ENCODE peak calls at places on chromosomes 6 and 20, in seven cellular contexts. One of them, this sample, is unnamed.

GRCh38 chr20:9609892-9610502 is 95.6 kb downstream of the LAMP5 start:
- DNase-seq in breast epithelium: peak; percentile 57
- DNase-seq in heart left ventricle: peak; percentile 47
- DNase-seq in uterus: peak; percentile 31
- DNase-seq in stomach: peak; percentile 69
- DNase-seq in esophagus muscularis mucosa: peak; percentile 86
- DNase-seq in gastrocnemius medialis: no peak
- DNase-seq in this sample: peak; percentile 23

GRCh38 chr6:7243188-7243942 is 69.6 kb downstream of the SSR1 start:
- DNase-seq in gastrocnemius medialis: peak; percentile 41
- DNase-seq in uterus: peak; percentile 56
- DNase-seq in heart left ventricle: no peak
- DNase-seq in breast epithelium: no peak
- DNase-seq in esophagus muscularis mucosa: no peak
- DNase-seq in stomach: no peak
- DNase-seq in this sample: no peak

GRCh38 chr6:136201735-136202134 is 48.4 kb downstream of the MTFR2 start:
- DNase-seq in esophagus muscularis mucosa: no peak
- DNase-seq in uterus: no peak
- DNase-seq in stomach: no peak
- DNase-seq in breast epithelium: no peak
- DNase-seq in heart left ventricle: no peak
- DNase-seq in gastrocnemius medialis: no peak
- DNase-seq in this sample: no peak

GRCh38 chr20:10557685-10558084 is 116.1 kb downstream of the JAG1 start:
- DNase-seq in gastrocnemius medialis: no peak
- DNase-seq in esophagus muscularis mucosa: peak; percentile 39
- DNase-seq in heart left ventricle: no peak
- DNase-seq in breast epithelium: no peak
- DNase-seq in uterus: no peak
- DNase-seq in stomach: no peak
- DNase-seq in this sample: no peak

GRCh38 chr6:105607624-105608392 is 204.9 kb upstream of the PREP start:
- DNase-seq in gastrocnemius medialis: no peak
- DNase-seq in uterus: no peak
- DNase-seq in esophagus muscularis mucosa: no peak
- DNase-seq in breast epithelium: no peak
- DNase-seq in stomach: no peak
- DNase-seq in heart left ventricle: no peak
- DNase-seq in this sample: no peak

GRCh38 chr6:148524976-148525375 is 182.3 kb downstream of the SASH1 start:
- DNase-seq in uterus: no peak
- DNase-seq in stomach: no peak
- DNase-seq in esophagus muscularis mucosa: no peak
- DNase-seq in heart left ventricle: no peak
- DNase-seq in breast epithelium: no peak
- DNase-seq in gastrocnemius medialis: no peak
- DNase-seq in this sample: no peak

GRCh38 chr6:152746172-152746553 is 4.4 kb upstream of the VIP start:
- DNase-seq in uterus: no peak
- DNase-seq in stomach: no peak
- DNase-seq in gastrocnemius medialis: no peak
- DNase-seq in heart left ventricle: no peak
- DNase-seq in breast epithelium: no peak
- DNase-seq in esophagus muscularis mucosa: no peak
- DNase-seq in this sample: no peak

GRCh38 chr20:21315138-21315537 is 12.0 kb downstream of the XRN2 start:
- DNase-seq in stomach: no peak
- DNase-seq in heart left ventricle: no peak
- DNase-seq in esophagus muscularis mucosa: no peak
- DNase-seq in breast epithelium: no peak
- DNase-seq in uterus: no peak
- DNase-seq in gastrocnemius medialis: no peak
- DNase-seq in this sample: no peak

GRCh38 chr6:40356242-40356910 is 230.8 kb downstream of the LRFN2 start:
- DNase-seq in uterus: no peak
- DNase-seq in heart left ventricle: peak; percentile 2
- DNase-seq in gastrocnemius medialis: no peak
- DNase-seq in esophagus muscularis mucosa: peak; percentile 88
- DNase-seq in breast epithelium: no peak
- DNase-seq in stomach: no peak
- DNase-seq in this sample: no peak

GRCh38 chr6:3264356-3264755 is 5.6 kb downstream of the PSMG4 start:
- DNase-seq in uterus: no peak
- DNase-seq in esophagus muscularis mucosa: no peak
- DNase-seq in breast epithelium: no peak
- DNase-seq in heart left ventricle: no peak
- DNase-seq in gastrocnemius medialis: no peak
- DNase-seq in stomach: no peak
- DNase-seq in this sample: no peak

GRCh38 chr20:8291873-8292272 is 159.8 kb downstream of the PLCB1 start:
- DNase-seq in uterus: no peak
- DNase-seq in breast epithelium: no peak
- DNase-seq in stomach: no peak
- DNase-seq in heart left ventricle: no peak
- DNase-seq in gastrocnemius medialis: no peak
- DNase-seq in esophagus muscularis mucosa: no peak
- DNase-seq in this sample: no peak

GRCh38 chr6:161236091-161236633 is 37.7 kb downstream of the AGPAT4 start:
- DNase-seq in esophagus muscularis mucosa: no peak
- DNase-seq in gastrocnemius medialis: no peak
- DNase-seq in stomach: no peak
- DNase-seq in uterus: no peak
- DNase-seq in breast epithelium: no peak
- DNase-seq in heart left ventricle: no peak
- DNase-seq in this sample: no peak

GRCh38 chr6:26240981-26241770 is 123.8 kb upstream of the BTN3A2 start:
- DNase-seq in stomach: no peak
- DNase-seq in breast epithelium: no peak
- DNase-seq in gastrocnemius medialis: no peak
- DNase-seq in uterus: no peak
- DNase-seq in heart left ventricle: no peak
- DNase-seq in esophagus muscularis mucosa: no peak
- DNase-seq in this sample: no peak

GRCh38 chr6:101266063-101266462 is 127.4 kb upstream of the GRIK2 start:
- DNase-seq in uterus: no peak
- DNase-seq in heart left ventricle: no peak
- DNase-seq in breast epithelium: no peak
- DNase-seq in esophagus muscularis mucosa: no peak
- DNase-seq in stomach: no peak
- DNase-seq in gastrocnemius medialis: no peak
- DNase-seq in this sample: no peak

DNA sequence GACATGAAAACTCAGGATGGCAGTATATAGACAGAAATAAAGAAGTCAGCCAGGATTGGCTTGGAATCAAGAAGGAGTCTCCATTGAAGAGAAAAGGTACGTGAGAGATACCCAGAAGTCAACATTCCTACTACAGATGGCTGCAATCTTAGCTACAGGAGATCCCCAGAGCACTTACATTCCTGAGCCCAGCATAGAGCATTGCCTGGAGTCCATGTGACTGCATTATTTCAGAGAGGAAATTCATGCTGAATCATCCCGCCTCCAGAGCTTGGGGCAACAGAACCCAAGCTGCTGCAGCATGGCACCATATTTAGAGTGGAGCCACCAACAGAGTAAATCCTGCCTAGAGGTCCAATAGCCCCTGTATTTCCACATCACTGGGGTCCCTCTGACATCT is 125.0 kb upstream of the GRIK2 start:
- DNase-seq in esophagus muscularis mucosa: no peak
- DNase-seq in uterus: no peak
- DNase-seq in heart left ventricle: no peak
- DNase-seq in breast epithelium: no peak
- DNase-seq in gastrocnemius medialis: no peak
- DNase-seq in stomach: no peak
- DNase-seq in this sample: no peak
- TF ChIP-seq CTCF in esophagus muscularis mucosa: no peak
- TF ChIP-seq CTCF in uterus: no peak
- TF ChIP-seq CTCF in heart left ventricle: no peak
- TF ChIP-seq CTCF in breast epithelium: no peak
- TF ChIP-seq CTCF in gastrocnemius medialis: no peak
- TF ChIP-seq CTCF in stomach: no peak
- TF ChIP-seq CTCF in this sample: no peak

GRCh38 chr6:35582315-35582714 is 69.6 kb upstream of the TULP1 start:
- DNase-seq in uterus: no peak
- DNase-seq in stomach: no peak
- DNase-seq in gastrocnemius medialis: no peak
- DNase-seq in heart left ventricle: no peak
- DNase-seq in esophagus muscularis mucosa: no peak
- DNase-seq in breast epithelium: no peak
- DNase-seq in this sample: no peak

GRCh38 chr6:35587167-35587566 is 74.5 kb upstream of the TULP1 start:
- DNase-seq in esophagus muscularis mucosa: no peak
- DNase-seq in gastrocnemius medialis: no peak
- DNase-seq in uterus: no peak
- DNase-seq in breast epithelium: no peak
- DNase-seq in stomach: no peak
- DNase-seq in heart left ventricle: no peak
- DNase-seq in this sample: no peak

GRCh38 chr6:35583893-35584688 is 71.4 kb upstream of the TULP1 start:
- DNase-seq in gastrocnemius medialis: peak; percentile 60
- DNase-seq in heart left ventricle: peak; percentile 74
- DNase-seq in uterus: peak; percentile 87
- DNase-seq in esophagus muscularis mucosa: no peak
- DNase-seq in breast epithelium: peak; percentile 70
- DNase-seq in stomach: peak; percentile 73
- DNase-seq in this sample: peak; percentile 60

GRCh38 chr6:35586542-35586941 is 73.8 kb upstream of the TULP1 start:
- DNase-seq in gastrocnemius medialis: no peak
- DNase-seq in uterus: no peak
- DNase-seq in stomach: no peak
- DNase-seq in breast epithelium: no peak
- DNase-seq in heart left ventricle: no peak
- DNase-seq in esophagus muscularis mucosa: no peak
- DNase-seq in this sample: no peak

GRCh38 chr6:35585688-35586087 is 73.0 kb upstream of the TULP1 start:
- DNase-seq in uterus: no peak
- DNase-seq in breast epithelium: no peak
- DNase-seq in esophagus muscularis mucosa: no peak
- DNase-seq in gastrocnemius medialis: no peak
- DNase-seq in heart left ventricle: no peak
- DNase-seq in stomach: no peak
- DNase-seq in this sample: no peak
- H3K27ac ChIP-seq in uterus: peak overlapping the region; percentile 92
- H3K27ac ChIP-seq in breast epithelium: peak overlapping the region; percentile 26
- H3K27ac ChIP-seq in esophagus muscularis mucosa: peak overlapping the region; percentile 98
- H3K27ac ChIP-seq in gastrocnemius medialis: peak overlapping the region; percentile 99
- H3K27ac ChIP-seq in heart left ventricle: no peak overlapping the region
- H3K27ac ChIP-seq in stomach: peak overlapping the region; percentile 86
- H3K27ac ChIP-seq in this sample: no peak overlapping the region

GRCh38 chr6:157107915-157108651 is 215.2 kb downstream of the TMEM242 start:
- DNase-seq in stomach: no peak
- DNase-seq in esophagus muscularis mucosa: peak; percentile 68
- DNase-seq in uterus: no peak
- DNase-seq in gastrocnemius medialis: no peak
- DNase-seq in breast epithelium: no peak
- DNase-seq in heart left ventricle: no peak
- DNase-seq in this sample: no peak
- TF ChIP-seq POLR2A in stomach: no peak
- TF ChIP-seq POLR2A in esophagus muscularis mucosa: no peak
- TF ChIP-seq POLR2A in uterus: no peak
- TF ChIP-seq POLR2A in gastrocnemius medialis: no peak
- TF ChIP-seq POLR2A in breast epithelium: no peak
- TF ChIP-seq POLR2A in heart left ventricle: no peak
- TF ChIP-seq POLR2A in this sample: no peak

GRCh38 chr6:56385981-56386593 is 138.7 kb upstream of the COL21A1 start:
- DNase-seq in heart left ventricle: no peak
- DNase-seq in uterus: no peak
- DNase-seq in esophagus muscularis mucosa: no peak
- DNase-seq in stomach: no peak
- DNase-seq in gastrocnemius medialis: no peak
- DNase-seq in breast epithelium: no peak
- DNase-seq in this sample: no peak

GRCh38 chr6:56382416-56382940 is 135.1 kb upstream of the COL21A1 start:
- DNase-seq in gastrocnemius medialis: no peak
- DNase-seq in heart left ventricle: no peak
- DNase-seq in uterus: no peak
- DNase-seq in esophagus muscularis mucosa: no peak
- DNase-seq in stomach: no peak
- DNase-seq in breast epithelium: no peak
- DNase-seq in this sample: no peak

GRCh38 chr6:56386717-56387116 is 139.3 kb upstream of the COL21A1 start:
- DNase-seq in esophagus muscularis mucosa: no peak
- DNase-seq in gastrocnemius medialis: no peak
- DNase-seq in heart left ventricle: no peak
- DNase-seq in breast epithelium: no peak
- DNase-seq in uterus: no peak
- DNase-seq in stomach: no peak
- DNase-seq in this sample: no peak

GRCh38 chr6:56388414-56388752 is 141.0 kb upstream of the COL21A1 start:
- DNase-seq in uterus: no peak
- DNase-seq in heart left ventricle: no peak
- DNase-seq in stomach: no peak
- DNase-seq in gastrocnemius medialis: no peak
- DNase-seq in esophagus muscularis mucosa: no peak
- DNase-seq in breast epithelium: no peak
- DNase-seq in this sample: no peak

DNA sequence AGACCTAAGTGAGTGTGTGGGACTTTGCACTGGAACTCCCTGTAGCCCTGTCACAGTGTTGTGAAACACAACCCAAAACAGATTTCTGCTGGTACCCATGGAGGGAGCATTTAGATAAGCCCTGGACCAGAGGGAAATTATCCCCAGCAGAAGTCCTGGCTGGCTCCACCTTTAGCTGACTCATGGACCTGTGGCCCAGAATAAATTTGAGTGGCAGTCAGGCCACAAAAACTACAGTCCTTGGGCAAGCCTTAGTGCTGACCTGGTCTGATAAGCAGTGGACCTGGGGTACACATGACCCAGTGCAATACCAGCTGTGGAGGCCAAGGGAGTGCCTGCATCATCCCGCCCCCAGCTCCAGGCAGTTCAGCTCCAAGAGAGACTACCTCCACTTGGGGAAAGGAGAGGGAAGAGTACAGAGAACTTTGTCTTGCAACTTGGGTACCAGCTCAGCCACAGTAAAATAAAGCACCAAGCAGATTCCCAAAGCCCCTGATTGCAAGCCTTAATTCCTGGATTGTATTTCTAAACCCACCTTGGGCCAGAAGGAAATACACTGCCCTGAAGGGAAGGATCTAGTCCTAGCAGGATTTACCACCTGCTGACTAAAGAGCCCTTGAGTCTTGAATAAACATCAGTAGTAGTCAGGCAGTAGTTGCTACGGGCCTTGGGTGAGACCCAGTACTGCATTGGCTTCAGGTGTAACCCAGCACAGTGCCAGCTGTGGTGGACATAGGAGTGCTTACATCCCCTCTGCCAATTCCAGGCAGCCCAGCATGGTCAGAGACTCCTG is 140.4 kb upstream of the COL21A1 start:
- DNase-seq in stomach: peak; percentile 31
- DNase-seq in gastrocnemius medialis: no peak
- DNase-seq in heart left ventricle: no peak
- DNase-seq in esophagus muscularis mucosa: no peak
- DNase-seq in breast epithelium: no peak
- DNase-seq in uterus: no peak
- DNase-seq in this sample: no peak
- TF ChIP-seq CTCF in stomach: no peak
- TF ChIP-seq CTCF in gastrocnemius medialis: no peak
- TF ChIP-seq CTCF in heart left ventricle: no peak
- TF ChIP-seq CTCF in esophagus muscularis mucosa: no peak
- TF ChIP-seq CTCF in breast epithelium: no peak
- TF ChIP-seq CTCF in uterus: no peak
- TF ChIP-seq CTCF in this sample: no peak